ENCODE peak calls at places on chromosomes 7 and 10, in ten cellular contexts. P, Q, A, C, X, O, T, K, B and Y are unnamed samples.

GRCh38 chr7:81025360-81025759 is 106.5 kb upstream of the SEMA3C start:
- DNase-seq in P (no peak), Q (no peak), A (no peak), C (no peak), X (no peak), O (no peak), T (no peak), K (no peak), B (no peak), Y (no peak)

GRCh38 chr7:100803398-100804161 is 23.7 kb downstream of the EPHB4 start:
- DNase-seq in P (peak; percentile 92), Q (peak; percentile 94), A (peak; percentile 75), C (peak; percentile 94), X (peak; percentile 81), O (peak; percentile 89), T (peak; percentile 87), K (peak; percentile 92), B (peak; percentile 82), Y (peak; percentile 81)

GRCh38 chr10:30974773-30975386 is 56.8 kb downstream of the ZNF438 start:
- DNase-seq in P (no peak), Q (no peak), A (no peak), C (no peak), X (no peak), O (no peak), T (no peak), K (peak; percentile 13), B (no peak), Y (no peak)

GRCh38 chr10:32239770-32240169 is 107.2 kb downstream of the EPC1 start:
- DNase-seq in P (no peak), Q (peak; percentile 82), A (peak; percentile 77), C (no peak), X (no peak), O (no peak), T (no peak), K (peak; percentile 81), B (no peak), Y (no peak)

GRCh38 chr10:62916157-62916603 is 100.0 kb upstream of the EGR2 start:
- DNase-seq in P (no peak), Q (peak; percentile 96), A (peak; percentile 81), C (peak; percentile 16), X (no peak), O (no peak), T (no peak), K (peak; percentile 93), B (no peak), Y (no peak)

GRCh38 chr10:97022616-97023015 is 163.1 kb downstream of the SLIT1 start:
- DNase-seq in P (no peak), Q (no peak), A (no peak), C (no peak), X (no peak), O (peak; percentile 1), T (no peak), K (no peak), B (no peak), Y (no peak)

GRCh38 chr7:112566392-112567324 is 85.9 kb downstream of the LSMEM1 start:
- DNase-seq in P (no peak), Q (no peak), A (no peak), C (no peak), X (no peak), O (no peak), T (no peak), K (no peak), B (no peak), Y (no peak)

GRCh38 chr7:22884911-22885823 is 62.5 kb upstream of the TOMM7 start:
- DNase-seq in P (no peak), Q (peak; percentile 39), A (no peak), C (no peak), X (no peak), O (no peak), T (no peak), K (no peak), B (no peak), Y (no peak)

GRCh38 chr10:19906108-19906791 is 90.0 kb downstream of the PLXDC2 start:
- DNase-seq in P (no peak), Q (no peak), A (no peak), C (no peak), X (no peak), O (no peak), T (no peak), K (no peak), B (no peak), Y (no peak)

GRCh38 chr10:33746878-33747277 is 412.4 kb upstream of the NRP1 start:
- DNase-seq in P (no peak), Q (no peak), A (peak; percentile 70), C (no peak), X (no peak), O (no peak), T (no peak), K (peak; percentile 29), B (no peak), Y (no peak)

GRCh38 chr10:23448802-23449570 is 10.1 kb downstream of the OTUD1 start:
- DNase-seq in P (no peak), Q (peak; percentile 27), A (no peak), C (no peak), X (no peak), O (no peak), T (no peak), K (peak; percentile 34), B (no peak), Y (no peak)

GRCh38 chr10:120735773-120736371 is 115.3 kb upstream of the WDR11 start:
- DNase-seq in P (no peak), Q (peak; percentile 53), A (no peak), C (no peak), X (no peak), O (no peak), T (no peak), K (peak; percentile 13), B (no peak), Y (no peak)

GRCh38 chr10:74825033-74825370 is 1.4 kb upstream of the KAT6B start:
- DNase-seq in P (peak; percentile 75), Q (peak; percentile 42), A (no peak), C (peak; percentile 36), X (peak; percentile 61), O (peak; percentile 69), T (peak; percentile 75), K (no peak), B (peak; percentile 32), Y (peak; percentile 44)

GRCh38 chr7:74092964-74093339 is 9.3 kb downstream of the LIMK1 start:
- DNase-seq in P (peak; percentile 76), Q (peak; percentile 42), A (no peak), C (peak; percentile 33), X (peak; percentile 84), O (peak; percentile 48), T (peak; percentile 60), K (no peak), B (peak; percentile 66), Y (no peak)

GRCh38 chr10:129450391-129450790 is 16.6 kb upstream of the MGMT start:
- DNase-seq in P (no peak), Q (no peak), A (no peak), C (no peak), X (no peak), O (no peak), T (no peak), K (no peak), B (no peak), Y (no peak)

GRCh38 chr10:131898713-131899112 is 2.1 kb upstream of the PPP2R2D start:
- DNase-seq in P (no peak), Q (no peak), A (no peak), C (no peak), X (no peak), O (no peak), T (no peak), K (no peak), B (no peak), Y (no peak)
- H3K4me1 ChIP-seq in P (peaks cover 27% of the 10 kb centered on the region), Q (peaks cover 17% of the 10 kb centered on the region), A (peaks cover 16% of the 10 kb centered on the region), C (peaks cover 30% of the 10 kb centered on the region), X (peaks cover 19% of the 10 kb centered on the region), O (no peaks in the 10 kb centered on the region), T (peaks cover 11% of the 10 kb centered on the region), K (peaks cover 3% of the 10 kb centered on the region), B (peaks cover 10% of the 10 kb centered on the region), Y (peaks cover 22% of the 10 kb centered on the region)

DNA sequence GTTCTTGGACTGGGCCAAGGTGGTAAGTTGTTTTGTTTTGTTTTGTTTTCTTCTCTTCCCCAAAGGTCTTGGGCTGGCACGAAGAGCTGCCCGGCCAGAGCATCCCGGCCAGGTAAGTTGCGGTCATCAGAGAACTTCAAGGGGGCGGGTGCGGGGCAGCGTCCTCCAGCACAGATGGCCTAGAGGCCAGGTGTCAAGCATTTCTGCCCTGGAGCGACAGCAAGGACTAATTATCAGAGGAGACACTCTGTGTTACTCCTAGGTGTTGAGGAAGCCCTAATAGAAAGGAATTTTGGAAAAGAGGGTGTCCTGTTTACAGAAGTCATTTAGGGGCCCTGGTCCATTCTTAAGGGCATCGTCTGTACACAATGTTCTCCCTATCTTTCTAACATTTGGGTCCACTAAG is 1.2 kb downstream of the ITGB8 start:
- DNase-seq in P (no peak), Q (no peak), A (no peak), C (peak; percentile 14), X (no peak), O (no peak), T (no peak), K (no peak), B (no peak), Y (no peak)
- H3K27ac ChIP-seq in P (peak overlapping the region; percentile 89), Q (no peak overlapping the region), A (peak overlapping the region; percentile 94), C (peak overlapping the region; percentile 89), X (peak overlapping the region; percentile 86), O (peak overlapping the region; percentile 96), T (peak overlapping the region; percentile 88), K (no peak overlapping the region), B (peak overlapping the region; percentile 75), Y (no peak overlapping the region)

GRCh38 chr7:26190417-26190869 is 10.1 kb downstream of the HNRNPA2B1 start:
- DNase-seq in P (no peak), Q (no peak), A (no peak), C (no peak), X (no peak), O (no peak), T (no peak), K (no peak), B (no peak), Y (no peak)
- H3K36me3 ChIP-seq in P (peaks cover 90% of the 10 kb centered on the region), Q (peaks cover 87% of the 10 kb centered on the region), A (peaks cover 66% of the 10 kb centered on the region), C (no peaks in the 10 kb centered on the region), X (peaks cover 82% of the 10 kb centered on the region), O (no peaks in the 10 kb centered on the region), T (peaks cover 5% of the 10 kb centered on the region), K (peaks cover 14% of the 10 kb centered on the region), B (peaks cover 81% of the 10 kb centered on the region), Y (peaks cover 92% of the 10 kb centered on the region)

GRCh38 chr7:92782236-92782635 is 54.1 kb downstream of the CDK6 start:
- DNase-seq in P (no peak), Q (no peak), A (no peak), C (no peak), X (no peak), O (no peak), T (no peak), K (no peak), B (no peak), Y (no peak)

GRCh38 chr7:92784935-92785334 is 51.4 kb downstream of the CDK6 start:
- DNase-seq in P (no peak), Q (no peak), A (no peak), C (no peak), X (no peak), O (no peak), T (no peak), K (no peak), B (no peak), Y (no peak)

GRCh38 chr7:92781117-92781720 is 55.2 kb downstream of the CDK6 start:
- DNase-seq in P (no peak), Q (no peak), A (no peak), C (peak; percentile 31), X (no peak), O (peak; percentile 30), T (peak; percentile 21), K (peak; percentile 53), B (peak; percentile 41), Y (no peak)

GRCh38 chr7:92783260-92783911 is 53.0 kb downstream of the CDK6 start:
- DNase-seq in P (no peak), Q (no peak), A (no peak), C (no peak), X (no peak), O (no peak), T (no peak), K (no peak), B (no peak), Y (no peak)

GRCh38 chr7:92782855-92783254 is 53.5 kb downstream of the CDK6 start:
- DNase-seq in P (no peak), Q (no peak), A (no peak), C (no peak), X (no peak), O (no peak), T (no peak), K (no peak), B (no peak), Y (no peak)
- H3K4me1 ChIP-seq in P (peaks cover 61% of the 10 kb centered on the region), Q (peaks cover 29% of the 10 kb centered on the region), A (peaks cover 16% of the 10 kb centered on the region), C (peaks cover 17% of the 10 kb centered on the region), X (peaks cover 25% of the 10 kb centered on the region), O (no peaks in the 10 kb centered on the region), T (peaks cover 3% of the 10 kb centered on the region), K (peaks cover 10% of the 10 kb centered on the region), B (peaks cover 14% of the 10 kb centered on the region), Y (peaks cover 51% of the 10 kb centered on the region)